ENCODE peak calls at places on chromosomes 4 and X, in six cellular contexts. E is mucosa of descending colon; T is heart right ventricle; W is body of pancreas; C is epithelial cell of esophagus; Y is Jurkat, Clone E6-1. A is an unnamed sample.

GRCh38 chr4:119041951-119042560 is 93.6 kb upstream of the MYOZ2 start:
- DNase-seq in E (peak; percentile 81), T (peak; percentile 71), W (peak; percentile 75), C (peak; percentile 84), Y (peak; percentile 51), A (peak; percentile 82)

GRCh38 chr4:104491396-104491821 is 3.3 kb downstream of the CXXC4 start:
- DNase-seq in E (peak; percentile 59), T (peak; percentile 16), W (no peak), C (peak; percentile 22), Y (peak; percentile 28), A (peak; percentile 84)

GRCh38 chr4:2604614-2605013 is 68.2 kb downstream of the FAM193A start:
- DNase-seq in E (no peak), T (no peak), W (no peak), C (no peak), Y (no peak), A (no peak)

GRCh38 chrX:31499120-31499519 is 427.3 kb upstream of the FTHL17 start:
- DNase-seq in E (no peak), T (no peak), W (no peak), C (peak; percentile 33), Y (no peak), A (no peak)

GRCh38 chr4:150543042-150543441 is 38.9 kb upstream of the MAB21L2 start:
- DNase-seq in E (no peak), T (no peak), W (no peak), C (no peak), Y (no peak), A (no peak)

GRCh38 chrX:153651540-153652079 is 4.6 kb downstream of the DUSP9 start:
- DNase-seq in E (no peak), T (no peak), W (no peak), C (no peak), Y (no peak), A (peak; percentile 24)

GRCh38 chr4:138400528-138400927 is 158.4 kb upstream of the SLC7A11 start:
- DNase-seq in E (no peak), T (peak; percentile 47), W (no peak), C (no peak), Y (no peak), A (no peak)

GRCh38 chrX:136030357-136031225 is 45.4 kb downstream of the SLC9A6 start:
- DNase-seq in E (peak; percentile 42), T (peak; percentile 86), W (peak; percentile 9), C (no peak), Y (no peak), A (no peak)

GRCh38 chr4:70943115-70943514 is 40.9 kb downstream of the MOB1B start:
- DNase-seq in E (no peak), T (no peak), W (no peak), C (no peak), Y (no peak), A (no peak)

GRCh38 chrX:39670281-39670680 is 427.5 kb downstream of the BCOR start:
- DNase-seq in E (no peak), T (no peak), W (no peak), C (no peak), Y (no peak), A (no peak)

GRCh38 chr4:17276821-17277220 is 235.1 kb downstream of the QDPR start:
- DNase-seq in E (peak; percentile 2), T (peak; percentile 17), W (peak; percentile 3), C (no peak), Y (no peak), A (no peak)

GRCh38 chrX:153487590-153488071 is 7.1 kb upstream of the BGN start:
- DNase-seq in E (no peak), T (no peak), W (no peak), C (no peak), Y (no peak), A (no peak)

GRCh38 chrX:53442322-53442631 is 8.1 kb upstream of the HSD17B10 start:
- DNase-seq in E (peak; percentile 5), T (no peak), W (peak; percentile 16), C (no peak), Y (no peak), A (no peak)

GRCh38 chr4:116839826-116840225 is 245.6 kb downstream of the TRAM1L1 start:
- DNase-seq in E (no peak), T (no peak), W (no peak), C (no peak), Y (no peak), A (no peak)

GRCh38 chrX:136639506-136640176 is 8.3 kb upstream of the CD40LG start:
- DNase-seq in E (no peak), T (no peak), W (no peak), C (peak; percentile 3), Y (no peak), A (no peak)

GRCh38 chr4:99029852-99030251 is 34.3 kb downstream of the METAP1 start:
- DNase-seq in E (no peak), T (no peak), W (no peak), C (no peak), Y (no peak), A (no peak)

GRCh38 chr4:98516441-98517323 is 141.7 kb downstream of the TSPAN5 start:
- DNase-seq in E (no peak), T (no peak), W (no peak), C (no peak), Y (no peak), A (no peak)

GRCh38 chr4:110132822-110133719 is 65.3 kb downstream of the ELOVL6 start:
- DNase-seq in E (peak; percentile 25), T (no peak), W (no peak), C (no peak), Y (no peak), A (no peak)

DNA sequence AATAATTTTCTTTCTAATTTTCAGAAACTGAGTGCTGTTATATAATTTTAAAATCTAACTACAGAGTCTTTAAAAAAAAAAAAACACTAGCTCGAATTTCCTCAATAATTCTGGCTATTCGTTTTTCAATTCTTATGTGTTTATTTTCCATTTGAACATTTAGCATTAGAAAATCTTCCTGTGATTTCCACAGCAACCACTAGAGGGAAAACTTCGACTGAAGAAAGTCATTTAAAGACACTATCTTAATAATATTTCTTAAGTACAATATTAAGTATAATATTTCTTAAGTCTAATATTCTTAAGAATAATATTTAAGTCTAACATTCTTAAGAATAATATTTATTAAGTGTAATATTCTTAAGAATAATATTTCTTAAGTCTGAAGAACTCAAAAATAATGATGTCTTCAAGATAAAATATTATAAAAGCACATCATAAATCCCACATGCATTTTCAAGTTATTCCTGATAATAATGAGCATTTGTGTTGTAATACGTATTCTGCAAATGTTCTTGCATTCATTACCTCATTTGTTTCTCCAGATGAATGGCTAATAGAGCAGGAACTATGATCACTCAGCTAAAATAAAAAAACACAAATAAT is 118.4 kb upstream of the WDR17 start:
- DNase-seq in E (peak; percentile 27), T (no peak), W (no peak), C (peak; percentile 45), Y (peak; percentile 21), A (peak; percentile 33)
- H3K4me3 ChIP-seq in E (no peak overlapping the region), T (no peak overlapping the region), W (no peak overlapping the region), C (no peak overlapping the region), Y (no peak overlapping the region), A (no peak overlapping the region)

GRCh38 chr4:85498068-85498733 is 23.3 kb downstream of the ARHGAP24 start:
- DNase-seq in E (peak; percentile 40), T (no peak), W (peak; percentile 74), C (peak; percentile 75), Y (no peak), A (peak; percentile 82)

GRCh38 chr4:85496146-85496849 is 21.3 kb downstream of the ARHGAP24 start:
- DNase-seq in E (no peak), T (no peak), W (no peak), C (peak; percentile 21), Y (no peak), A (no peak)

GRCh38 chr4:85496933-85497332 is 22.0 kb downstream of the ARHGAP24 start:
- DNase-seq in E (no peak), T (no peak), W (no peak), C (peak; percentile 88), Y (no peak), A (no peak)

GRCh38 chr4:85499573-85499972 is 24.6 kb downstream of the ARHGAP24 start:
- DNase-seq in E (no peak), T (no peak), W (no peak), C (no peak), Y (no peak), A (no peak)

DNA sequence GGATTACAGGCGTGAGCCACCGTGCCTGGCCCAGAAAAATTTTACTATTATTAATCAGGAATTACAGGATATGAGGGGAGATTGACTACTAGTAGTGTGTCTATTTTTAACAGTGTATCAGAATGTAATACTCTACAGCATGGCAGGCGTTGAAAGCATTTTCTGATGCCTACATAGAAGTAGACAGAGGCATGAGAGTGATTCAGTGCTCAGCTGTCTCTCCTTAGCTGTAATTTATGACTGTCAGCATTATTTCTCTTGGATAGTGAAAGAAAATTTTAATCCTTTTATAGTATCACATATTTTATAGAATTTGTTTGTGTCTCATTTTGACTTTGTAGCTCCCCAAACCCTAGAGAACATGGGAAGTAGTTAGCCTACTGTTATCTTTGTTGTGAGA is 20.7 kb downstream of the ARHGAP24 start:
- DNase-seq in E (no peak), T (peak; percentile 31), W (no peak), C (no peak), Y (no peak), A (no peak)
- H3K4me3 ChIP-seq in E (no peak overlapping the region), T (no peak overlapping the region), W (no peak overlapping the region), C (no peak overlapping the region), Y (no peak overlapping the region), A (no peak overlapping the region)

GRCh38 chrX:137746289-137746688 is 180.4 kb downstream of the ZIC3 start:
- DNase-seq in E (no peak), T (no peak), W (no peak), C (no peak), Y (no peak), A (no peak)
- H3K4me3 ChIP-seq in E (no peak overlapping the region), T (no peak overlapping the region), W (no peak overlapping the region), C (no peak overlapping the region), Y (no peak overlapping the region), A (no peak overlapping the region)

DNA sequence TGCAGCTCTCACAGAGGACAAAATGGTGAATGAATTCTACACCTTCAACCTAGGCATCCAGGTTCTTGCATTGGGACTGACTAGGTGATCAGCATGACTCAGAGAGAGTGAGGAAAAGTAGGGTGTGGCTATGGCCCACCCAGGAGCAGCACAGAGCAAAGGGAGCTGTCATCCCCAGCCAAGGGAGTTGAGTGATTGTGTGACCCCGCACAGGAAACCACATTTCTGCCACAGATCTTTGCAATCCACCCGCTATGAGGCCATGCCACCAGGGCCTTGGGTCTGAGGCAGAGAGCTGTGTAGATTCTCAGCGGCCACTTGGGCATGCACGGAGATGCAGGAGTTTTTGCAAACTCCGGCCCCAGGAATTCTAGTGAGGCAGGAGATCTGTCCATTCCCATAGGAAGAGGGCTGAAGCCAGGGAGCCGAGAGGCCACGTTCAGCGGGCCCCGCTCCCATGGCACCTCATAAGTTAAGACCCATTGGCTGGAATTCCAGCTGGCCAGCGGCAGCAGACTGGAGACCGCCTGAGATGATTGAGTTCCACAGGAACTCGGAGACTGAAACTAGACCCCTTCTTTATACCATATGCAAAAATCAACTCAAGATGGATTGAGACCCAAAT is 75.9 kb downstream of the NAA11 start:
- DNase-seq in E (no peak), T (no peak), W (no peak), C (no peak), Y (peak; percentile 49), A (no peak)
- H3K4me3 ChIP-seq in E (no peak overlapping the region), T (no peak overlapping the region), W (no peak overlapping the region), C (no peak overlapping the region), Y (no peak overlapping the region), A (no peak overlapping the region)

GRCh38 chr4:41443340-41444079 is 94.4 kb upstream of the LIMCH1 start:
- DNase-seq in E (no peak), T (no peak), W (no peak), C (no peak), Y (no peak), A (no peak)
- H3K4me3 ChIP-seq in E (no peak overlapping the region), T (no peak overlapping the region), W (no peak overlapping the region), C (no peak overlapping the region), Y (no peak overlapping the region), A (no peak overlapping the region)

GRCh38 chrX:134849390-134849789 is 141.4 kb upstream of the SMIM10 start:
- DNase-seq in E (no peak), T (no peak), W (no peak), C (peak; percentile 31), Y (no peak), A (no peak)
- H3K4me3 ChIP-seq in E (no peak overlapping the region), T (no peak overlapping the region), W (no peak overlapping the region), C (no peak overlapping the region), Y (no peak overlapping the region), A (no peak overlapping the region)

A was measured in GM12865.